ENCODE peak calls at places on chromosomes 12 and 14, in ten cellular contexts. Z, O, Q, S, A, H, T, P, N and M are unnamed samples.

GRCh38 chr12:80456513-80456912 is 12.5 kb downstream of the PTPRQ start:
- DNase-seq in T (no peak), N (no peak), Q (no peak), O (no peak), P (no peak), H (no peak), S (no peak), Z (no peak), A (no peak), M (no peak)

GRCh38 chr14:59017285-59017965 is 171.0 kb upstream of the DAAM1 start:
- DNase-seq in P (no peak), A (no peak), T (no peak), Z (no peak), H (no peak), Q (no peak), O (no peak), N (no peak), S (no peak), M (no peak)

GRCh38 chr12:31317471-31318397 is 8.2 kb downstream of the SINHCAF start:
- DNase-seq in Z (no peak), S (peak), T (no peak), H (no peak), N (peak), A (no peak), O (no peak), Q (peak), P (no peak), M (no peak)

GRCh38 chr12:2064078-2064507 is 11.3 kb downstream of the CACNA1C start:
- DNase-seq in N (peak), A (no peak), P (no peak), H (no peak), Z (no peak), T (no peak), S (peak), Q (peak), O (no peak), M (no peak)

GRCh38 chr12:27657296-27657695 is 39.0 kb upstream of the REP15 start:
- DNase-seq in N (no peak), O (no peak), S (no peak), T (no peak), A (no peak), Z (no peak), P (no peak), Q (no peak), H (no peak), M (no peak)

GRCh38 chr12:68825569-68826217 is 17.7 kb downstream of the MDM2 start:
- DNase-seq in H (no peak), Z (no peak), A (no peak), Q (no peak), T (no peak), S (no peak), O (no peak), N (no peak), P (no peak), M (no peak)

GRCh38 chr12:104549820-104550480 is 93.2 kb downstream of the CHST11 start:
- DNase-seq in Z (no peak), O (no peak), N (no peak), Q (no peak), P (no peak), S (no peak), T (no peak), H (no peak), A (no peak), M (no peak)

GRCh38 chr14:91613459-91614145 is 103.5 kb upstream of the PPP4R3A start:
- DNase-seq in S (no peak), Z (no peak), A (no peak), Q (no peak), P (no peak), H (no peak), O (no peak), T (no peak), N (no peak), M (no peak)

GRCh38 chr12:125194999-125195398 is 129.8 kb downstream of the AACS start:
- DNase-seq in H (no peak), O (no peak), A (no peak), S (no peak), T (peak), P (no peak), Q (no peak), Z (no peak), N (no peak), M (no peak)

GRCh38 chr14:75434557-75435248 is 6.9 kb downstream of the JDP2 start:
- DNase-seq in T (no peak), Z (no peak), S (no peak), N (no peak), A (no peak), Q (no peak), P (no peak), H (no peak), O (no peak), M (no peak)

GRCh38 chr12:111156304-111156703 is 212.6 kb downstream of the PHETA1 start:
- DNase-seq in A (no peak), S (no peak), O (no peak), P (no peak), T (no peak), Z (no peak), Q (peak), N (no peak), H (no peak), M (no peak)
- TF ChIP-seq CTCF in A (no peak), S (no peak), O (no peak), P (no peak), T (no peak), Z (no peak), Q (peak), N (no peak), H (no peak), M (no peak)

GRCh38 chr12:127685476-127686234 is 581.3 kb upstream of the TMEM132C start:
- DNase-seq in H (no peak), P (no peak), O (no peak), Z (no peak), N (no peak), Q (no peak), A (no peak), T (no peak), S (no peak), M (no peak)

GRCh38 chr12:127688901-127689428 is 578.0 kb upstream of the TMEM132C start:
- DNase-seq in N (no peak), A (no peak), Z (no peak), S (no peak), P (no peak), Q (no peak), H (no peak), O (no peak), T (no peak), M (no peak)

DNA sequence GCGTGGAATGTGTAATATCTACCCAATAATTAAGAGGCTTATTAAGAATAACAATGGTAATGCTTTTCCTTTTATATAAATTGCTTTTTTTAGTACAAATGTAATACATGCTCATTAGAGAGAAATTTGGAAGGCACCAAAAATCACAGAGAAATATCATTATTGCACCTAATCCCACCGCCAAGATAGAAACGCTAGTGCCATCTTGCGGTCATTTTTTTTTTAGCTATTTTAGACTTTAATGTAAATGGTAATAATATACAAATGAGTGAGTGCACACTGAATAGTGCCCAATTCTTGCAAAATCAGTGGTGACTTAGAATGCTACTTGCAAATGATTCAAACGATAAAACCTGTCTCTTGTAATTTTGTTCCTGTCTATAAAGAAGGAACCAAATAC is 576.8 kb upstream of the TMEM132C start:
- DNase-seq in H (no peak), S (no peak), T (no peak), O (no peak), Z (no peak), Q (no peak), P (no peak), A (no peak), N (peak), M (no peak)
- TF ChIP-seq CTCF in H (no peak), S (no peak), T (no peak), O (no peak), Z (no peak), Q (peak), P (no peak), A (no peak), N (peak), M (peak)

DNA sequence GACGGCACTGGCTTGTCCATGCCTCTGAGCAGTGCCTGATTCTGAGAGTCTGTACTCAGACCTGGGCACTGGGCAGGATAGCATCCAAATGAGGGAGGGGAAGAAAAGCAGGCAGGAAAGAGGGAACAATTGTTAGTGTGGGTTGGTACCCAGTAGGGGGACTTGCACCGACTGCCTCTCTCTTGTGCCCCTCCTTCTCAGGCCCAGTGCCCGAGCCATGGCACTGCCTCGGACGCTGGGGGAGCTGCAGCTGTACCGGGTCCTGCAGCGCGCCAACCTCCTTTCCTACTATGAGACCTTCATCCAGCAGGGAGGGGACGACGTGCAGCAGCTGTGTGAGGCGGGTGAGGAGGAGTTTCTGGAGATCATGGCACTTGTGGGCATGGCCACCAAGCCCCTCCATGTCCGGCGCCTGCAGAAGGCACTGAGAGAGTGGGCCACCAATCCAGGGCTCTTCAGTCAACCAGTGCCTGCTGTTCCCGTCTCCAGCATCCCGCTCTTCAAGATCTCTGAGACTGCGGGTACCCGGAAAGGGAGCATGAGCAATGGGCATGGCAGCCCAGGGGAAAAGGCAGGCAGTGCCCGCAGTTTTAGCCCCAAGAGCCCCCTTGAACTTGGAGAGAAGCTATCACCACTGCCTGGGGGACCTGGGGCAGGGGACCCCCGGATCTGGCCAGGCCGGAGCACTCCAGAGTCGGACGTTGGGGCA is 2.2 kb downstream of the NAB2 start:
- DNase-seq in N (no peak), O (no peak), T (no peak), Q (no peak), Z (no peak), A (no peak), P (no peak), S (no peak), H (no peak), M (no peak)
- TF ChIP-seq CTCF in N (no peak), O (no peak), T (no peak), Q (no peak), Z (no peak), A (no peak), P (no peak), S (peak), H (no peak), M (no peak)

DNA sequence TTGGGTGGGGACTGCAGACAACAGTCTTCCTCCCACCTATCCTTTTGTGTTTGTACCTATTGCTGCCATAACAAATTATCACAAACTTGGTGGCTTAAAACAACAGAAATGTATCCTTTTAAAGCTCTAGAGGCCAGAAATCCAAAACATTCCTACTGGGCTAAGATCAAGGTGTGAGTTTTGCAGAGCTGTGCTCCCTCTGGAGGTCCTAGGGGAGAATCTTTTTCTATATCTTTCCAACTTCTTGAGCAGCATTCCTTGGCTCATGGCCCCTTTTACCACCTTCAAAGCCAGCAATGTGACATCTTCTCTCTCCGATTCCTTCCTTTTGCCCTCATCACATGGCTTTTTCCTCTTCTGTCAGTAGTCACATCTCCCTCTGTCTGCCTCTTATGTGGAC is 190.6 kb downstream of the TTC8 start:
- DNase-seq in Q (no peak), S (no peak), H (no peak), A (no peak), N (no peak), Z (no peak), O (no peak), P (no peak), T (no peak), M (no peak)
- TF ChIP-seq CTCF in Q (peak), S (peak), H (no peak), A (no peak), N (no peak), Z (no peak), O (no peak), P (no peak), T (no peak), M (peak)

GRCh38 chr12:73384592-73384991 is 1112.4 kb downstream of the TRHDE start:
- DNase-seq in A (no peak), P (no peak), T (no peak), O (no peak), N (no peak), Z (no peak), Q (no peak), S (no peak), H (no peak), M (no peak)
- TF ChIP-seq CTCF in A (no peak), P (no peak), T (no peak), O (no peak), N (no peak), Z (no peak), Q (no peak), S (no peak), H (no peak), M (no peak)

GRCh38 chr12:109347579-109347978 is at the start of gene MYO1H:
- DNase-seq in Z (no peak), O (no peak), P (no peak), H (no peak), S (no peak), Q (no peak), A (no peak), T (no peak), N (no peak), M (no peak)

GRCh38 chr12:109345428-109345827 is 2.3 kb upstream of the MYO1H start:
- DNase-seq in Z (no peak), A (no peak), T (no peak), S (no peak), N (no peak), H (no peak), O (no peak), P (no peak), Q (no peak), M (no peak)

GRCh38 chr12:109346920-109347319 is 780 bp upstream of the MYO1H start:
- DNase-seq in Q (no peak), N (peak), T (peak), S (no peak), A (no peak), Z (no peak), P (no peak), H (no peak), O (no peak), M (no peak)
- TF ChIP-seq CTCF in Q (peak), N (peak), T (peak), S (no peak), A (no peak), Z (no peak), P (no peak), H (no peak), O (no peak), M (no peak)

GRCh38 chr12:19129486-19130223 is at the start of gene PLEKHA5:
- DNase-seq in S (peak), H (peak), Q (peak), N (peak), Z (peak), O (peak), T (peak), A (peak), P (peak), M (peak)
- TF ChIP-seq CTCF in S (no peak), H (no peak), Q (peak), N (no peak), Z (no peak), O (no peak), T (no peak), A (no peak), P (peak), M (no peak)